ENCODE peak calls at places on chromosomes 5 and 9, in four cellular contexts. Z is NCI-H748 treated with DMSO at 0.1 percent for 48 hours; P is M059J; A is stimulated activated CD8-positive, alpha-beta memory T cell treated with anti-CD3 and anti-CD28 coated beads, Interleukin-4, amount 100 ng/mL, for 1 hour. D is an unnamed sample.

GRCh38 chr5:133688386-133688785 is 76.0 kb upstream of the FSTL4 start:
- DNase-seq in P (peak; percentile 50), A (no peak), Z (no peak), D (no peak)

GRCh38 chr5:139745800-139746690 is 49.6 kb upstream of the PSD2 start:
- DNase-seq in A (no peak), Z (peak; percentile 29), P (peak; percentile 93), D (no peak)

GRCh38 chr9:101462558-101462957 is 27.0 kb upstream of the ALDOB start:
- DNase-seq in Z (no peak), P (peak; percentile 85), A (no peak), D (no peak)

GRCh38 chr9:116020801-116021200 is 132.8 kb upstream of the PAPPA start:
- DNase-seq in P (peak; percentile 71), Z (no peak), A (no peak), D (no peak)

GRCh38 chr9:110340306-110340705 is 2.6 kb upstream of the TXNDC8 start:
- DNase-seq in Z (no peak), A (no peak), P (peak; percentile 32), D (no peak)

GRCh38 chr5:171660438-171660837 is 125.2 kb upstream of the SMIM23 start:
- DNase-seq in P (no peak), Z (no peak), A (no peak), D (no peak)

GRCh38 chr9:28050046-28050445 is 476.8 kb upstream of the C9orf72 start:
- DNase-seq in A (no peak), P (no peak), Z (no peak), D (no peak)

GRCh38 chr5:124963236-124963929 is 216.9 kb upstream of the ZNF608 start:
- DNase-seq in A (no peak), P (peak; percentile 94), Z (no peak), D (no peak)

GRCh38 chr5:176883700-176884570 is 15.2 kb downstream of the HK3 start:
- DNase-seq in P (no peak), A (no peak), Z (no peak), D (no peak)

GRCh38 chr5:57675236-57675635 is 192.6 kb upstream of the ACTBL2 start:
- DNase-seq in Z (no peak), P (peak; percentile 61), A (no peak), D (no peak)

GRCh38 chr5:127595484-127596368 is 53.2 kb upstream of the CTXN3 start:
- DNase-seq in P (no peak), Z (no peak), A (no peak), D (no peak)

GRCh38 chr5:34700078-34700452 is 43.9 kb downstream of the RAI14 start:
- DNase-seq in Z (no peak), A (no peak), P (no peak), D (no peak)

GRCh38 chr9:3136999-3137675 is 293.2 kb upstream of the PUM3 start:
- DNase-seq in A (no peak), P (no peak), Z (no peak), D (no peak)

GRCh38 chr9:22129134-22129533 is 120.0 kb upstream of the CDKN2B start:
- DNase-seq in A (no peak), P (no peak), Z (no peak), D (no peak)

GRCh38 chr9:70256123-70256551 is 2.6 kb upstream of the SMC5 start:
- DNase-seq in A (no peak), P (peak; percentile 87), Z (no peak), D (no peak)

GRCh38 chr9:115614931-115615401 is 497.0 kb upstream of the TNC start:
- DNase-seq in A (no peak), P (peak; percentile 72), Z (no peak), D (no peak)